ENCODE peak calls at places on chromosomes 13 and 19, in seven cellular contexts. S is IMR-90, W is skeletal muscle cell, D is head of caudate nucleus, L is fibroblast of lung, T is glutamatergic neuron, O is dorsolateral prefrontal cortex. J is an unnamed sample.

GRCh38 chr13:67230774-67231480 is 791 bp upstream of the PCDH9 start:
- DNase-seq in S (peak; percentile 64), O (peak; percentile 54), L (peak; percentile 77), W (peak; percentile 41), D (peak; percentile 79), T (peak; percentile 72), J (peak; percentile 36)

GRCh38 chr19:57269515-57270250 is 10.6 kb upstream of the ZNF460 start:
- DNase-seq in D (no peak), W (peak; percentile 53), S (peak; percentile 96), O (no peak), T (no peak), L (peak; percentile 96), J (peak; percentile 44)

GRCh38 chr19:18543814-18544475 is 572 bp upstream of the FKBP8 start:
- DNase-seq in S (peak; percentile 40), L (peak; percentile 51), W (no peak), D (peak; percentile 65), O (no peak), T (no peak), J (peak; percentile 52)

GRCh38 chr13:30719521-30719914 is 15.8 kb upstream of the ALOX5AP start:
- DNase-seq in T (no peak), O (no peak), D (no peak), L (peak; percentile 45), S (peak; percentile 22), W (no peak), J (no peak)

GRCh38 chr19:55173717-55174409 is 6.2 kb downstream of the SYT5 start:
- DNase-seq in D (no peak), T (peak; percentile 75), O (no peak), L (peak; percentile 43), W (no peak), S (peak; percentile 43), J (peak; percentile 71)

GRCh38 chr13:97434417-97435296 is 688 bp downstream of the RAP2A start:
- DNase-seq in W (no peak), T (peak; percentile 56), S (peak; percentile 20), D (peak; percentile 41), O (peak; percentile 38), L (peak; percentile 41), J (no peak)

GRCh38 chr13:102548811-102549210 is 48.0 kb upstream of the TPP2 start:
- DNase-seq in T (no peak), D (no peak), L (no peak), W (no peak), S (no peak), O (no peak), J (no peak)

GRCh38 chr19:41097302-41097701 is 9.1 kb downstream of the CYP2A13 start:
- DNase-seq in S (no peak), D (no peak), T (no peak), L (no peak), W (no peak), O (no peak), J (no peak)

GRCh38 chr19:11261902-11262839 is at the start of gene DOCK6:
- DNase-seq in T (peak; percentile 81), S (no peak), D (no peak), W (no peak), L (no peak), O (no peak), J (no peak)

GRCh38 chr13:110275931-110276552 is 30.9 kb downstream of the COL4A1 start:
- DNase-seq in S (no peak), W (no peak), O (no peak), T (no peak), L (no peak), D (no peak), J (no peak)

GRCh38 chr13:110027470-110028240 is 241.3 kb upstream of the IRS2 start:
- DNase-seq in S (no peak), W (no peak), O (no peak), T (no peak), L (no peak), D (no peak), J (no peak)